ENCODE peak calls at places on chromosomes 1 and 21, in six cellular contexts. One of them, this sample, is unnamed.

GRCh38 chr1:87042127-87042811 is 127.8 kb downstream of the HS2ST1 start:
- DNase-seq in fibroblast of lung: no peak
- DNase-seq in CD8-positive, alpha-beta memory T cell: no peak
- DNase-seq in ureter: no peak
- DNase-seq in uterus: no peak
- DNase-seq in substantia nigra: no peak
- DNase-seq in this sample: no peak

GRCh38 chr1:1304331-1305299 is 3.1 kb downstream of the ACAP3 start:
- DNase-seq in substantia nigra: peak; percentile 94
- DNase-seq in CD8-positive, alpha-beta memory T cell: no peak
- DNase-seq in fibroblast of lung: peak; percentile 73
- DNase-seq in uterus: peak; percentile 93
- DNase-seq in ureter: peak; percentile 84
- DNase-seq in this sample: no peak

GRCh38 chr21:46291561-46291960 is 5.4 kb downstream of the YBEY start:
- DNase-seq in fibroblast of lung: no peak
- DNase-seq in CD8-positive, alpha-beta memory T cell: no peak
- DNase-seq in uterus: no peak
- DNase-seq in ureter: no peak
- DNase-seq in substantia nigra: no peak
- DNase-seq in this sample: no peak

GRCh38 chr1:10540277-10541005 is 65.7 kb downstream of the PEX14 start:
- DNase-seq in fibroblast of lung: peak; percentile 79
- DNase-seq in ureter: no peak
- DNase-seq in substantia nigra: no peak
- DNase-seq in CD8-positive, alpha-beta memory T cell: no peak
- DNase-seq in uterus: peak; percentile 65
- DNase-seq in this sample: no peak

GRCh38 chr1:221776495-221777413 is 34.9 kb upstream of the DUSP10 start:
- DNase-seq in uterus: no peak
- DNase-seq in ureter: no peak
- DNase-seq in fibroblast of lung: no peak
- DNase-seq in CD8-positive, alpha-beta memory T cell: no peak
- DNase-seq in substantia nigra: no peak
- DNase-seq in this sample: no peak

GRCh38 chr1:93056649-93057048 is 22.4 kb upstream of the MTF2 start:
- DNase-seq in ureter: no peak
- DNase-seq in uterus: no peak
- DNase-seq in fibroblast of lung: no peak
- DNase-seq in substantia nigra: no peak
- DNase-seq in CD8-positive, alpha-beta memory T cell: no peak
- DNase-seq in this sample: no peak

GRCh38 chr1:160739098-160739511 is at the start of gene SLAMF7:
- DNase-seq in uterus: no peak
- DNase-seq in ureter: peak; percentile 52
- DNase-seq in fibroblast of lung: no peak
- DNase-seq in CD8-positive, alpha-beta memory T cell: peak; percentile 38
- DNase-seq in substantia nigra: no peak
- DNase-seq in this sample: peak; percentile 24

GRCh38 chr1:212470059-212470458 is 37.3 kb downstream of the NENF start:
- DNase-seq in CD8-positive, alpha-beta memory T cell: no peak
- DNase-seq in uterus: peak; percentile 95
- DNase-seq in substantia nigra: peak; percentile 95
- DNase-seq in fibroblast of lung: peak; percentile 99
- DNase-seq in ureter: peak; percentile 84
- DNase-seq in this sample: no peak

GRCh38 chr1:180953291-180953747 is 40.6 kb downstream of the KIAA1614 start:
- DNase-seq in CD8-positive, alpha-beta memory T cell: no peak
- DNase-seq in uterus: no peak
- DNase-seq in substantia nigra: no peak
- DNase-seq in fibroblast of lung: no peak
- DNase-seq in ureter: peak; percentile 75
- DNase-seq in this sample: no peak

GRCh38 chr1:181816608-181817007 is 244.9 kb downstream of the ZNF648 start:
- DNase-seq in uterus: no peak
- DNase-seq in substantia nigra: no peak
- DNase-seq in CD8-positive, alpha-beta memory T cell: no peak
- DNase-seq in ureter: no peak
- DNase-seq in fibroblast of lung: no peak
- DNase-seq in this sample: no peak

GRCh38 chr1:14930224-14930965 is 223.2 kb upstream of the TMEM51 start:
- DNase-seq in CD8-positive, alpha-beta memory T cell: no peak
- DNase-seq in substantia nigra: no peak
- DNase-seq in ureter: no peak
- DNase-seq in uterus: no peak
- DNase-seq in fibroblast of lung: no peak
- DNase-seq in this sample: no peak

GRCh38 chr1:14500041-14500440 is 98.4 kb upstream of the KAZN start:
- DNase-seq in ureter: no peak
- DNase-seq in fibroblast of lung: no peak
- DNase-seq in uterus: no peak
- DNase-seq in CD8-positive, alpha-beta memory T cell: no peak
- DNase-seq in substantia nigra: no peak
- DNase-seq in this sample: no peak

GRCh38 chr1:203425668-203425999 is 50.0 kb upstream of the PRELP start:
- DNase-seq in ureter: no peak
- DNase-seq in CD8-positive, alpha-beta memory T cell: no peak
- DNase-seq in substantia nigra: no peak
- DNase-seq in fibroblast of lung: peak; percentile 30
- DNase-seq in uterus: no peak
- DNase-seq in this sample: no peak

GRCh38 chr1:42658880-42659337 is 686 bp downstream of the PPIH start:
- DNase-seq in substantia nigra: no peak
- DNase-seq in ureter: no peak
- DNase-seq in CD8-positive, alpha-beta memory T cell: no peak
- DNase-seq in uterus: no peak
- DNase-seq in fibroblast of lung: peak; percentile 33
- DNase-seq in this sample: no peak

GRCh38 chr1:208252126-208252853 is 8.1 kb upstream of the PLXNA2 start:
- DNase-seq in CD8-positive, alpha-beta memory T cell: no peak
- DNase-seq in uterus: no peak
- DNase-seq in fibroblast of lung: no peak
- DNase-seq in ureter: no peak
- DNase-seq in substantia nigra: no peak
- DNase-seq in this sample: no peak

GRCh38 chr1:1875932-1876331 is 15.0 kb downstream of the GNB1 start:
- DNase-seq in ureter: no peak
- DNase-seq in substantia nigra: no peak
- DNase-seq in CD8-positive, alpha-beta memory T cell: no peak
- DNase-seq in fibroblast of lung: no peak
- DNase-seq in uterus: no peak
- DNase-seq in this sample: peak; percentile 27

This sample was measured in CD8-positive, alpha-beta T cell.